ENCODE peak calls at places on chromosomes 2 and 18, in eight cellular contexts. D, E, H, L, V, A, G and J are unnamed samples. For H3K36me3 and H3K4me1, the result is how much of the 10 kb centered on the place peaks cover.

GRCh38 chr2:147925886-147926285 is 81.1 kb downstream of the ACVR2A start:
- DNase-seq in V (no peak), A (no peak), L (no peak), E (no peak), D (peak), G (no peak), H (no peak), J (no peak)

GRCh38 chr2:7007846-7008741 is 90.9 kb downstream of the RNF144A start:
- DNase-seq in E (no peak), L (peak), H (peak), A (peak), D (peak), G (peak), V (peak), J (no peak)

GRCh38 chr2:9950521-9951271 is 797 bp upstream of the GRHL1 start:
- DNase-seq in E (peak), L (no peak), G (no peak), V (peak), H (peak), D (no peak), A (peak), J (no peak)

GRCh38 chr18:42274488-42275137 is 319.6 kb downstream of the PIK3C3 start:
- DNase-seq in V (no peak), L (no peak), D (peak), E (no peak), G (no peak), A (no peak), H (no peak), J (no peak)

GRCh38 chr2:45497355-45497754 is 113.7 kb downstream of the SRBD1 start:
- DNase-seq in E (no peak), A (no peak), V (no peak), D (no peak), G (no peak), L (no peak), H (no peak), J (no peak)

GRCh38 chr2:191927319-191927867 is 80.5 kb upstream of the CAVIN2 start:
- DNase-seq in L (no peak), G (no peak), A (peak), E (no peak), D (peak), V (peak), H (no peak), J (peak)

GRCh38 chr2:88038263-88039105 is 17.1 kb downstream of the KRCC1 start:
- DNase-seq in V (no peak), L (no peak), E (no peak), H (no peak), A (no peak), D (peak), G (no peak), J (no peak)

GRCh38 chr2:232547991-232548390 is 2.4 kb downstream of the TIGD1 start:
- DNase-seq in E (no peak), H (no peak), V (no peak), D (no peak), G (no peak), L (no peak), A (no peak), J (no peak)

GRCh38 chr2:17788773-17789172 is 27.5 kb upstream of the MSGN1 start:
- DNase-seq in D (no peak), E (no peak), H (no peak), A (no peak), L (no peak), V (no peak), G (no peak), J (no peak)

GRCh38 chr2:27308359-27308875 is at the start of gene UCN:
- DNase-seq in H (no peak), E (no peak), A (peak), G (no peak), V (no peak), L (no peak), D (peak), J (no peak)

GRCh38 chr2:98601532-98602132 is 6.7 kb downstream of the COA5 start:
- DNase-seq in E (peak), H (no peak), G (no peak), V (no peak), L (no peak), D (peak), A (no peak), J (no peak)

GRCh38 chr18:49238433-49239042 is 221.9 kb downstream of the DYM start:
- DNase-seq in E (no peak), A (no peak), V (no peak), H (no peak), L (no peak), D (peak), G (no peak), J (no peak)

GRCh38 chr18:48667276-48668254 is 128.7 kb downstream of the CTIF start:
- DNase-seq in G (no peak), V (no peak), H (no peak), A (peak), D (no peak), L (no peak), E (no peak), J (no peak)

GRCh38 chr2:1730047-1730937 is 14.0 kb downstream of the PXDN start:
- DNase-seq in V (peak), A (no peak), H (peak), L (no peak), G (no peak), E (no peak), D (peak), J (no peak)

GRCh38 chr2:46335966-46336436 is 38.8 kb downstream of the EPAS1 start:
- DNase-seq in H (peak), V (peak), A (no peak), E (no peak), L (no peak), D (no peak), G (no peak), J (no peak)

GRCh38 chr2:236619910-236620612 is 50.4 kb downstream of the ACKR3 start:
- DNase-seq in V (no peak), H (no peak), D (no peak), A (no peak), L (no peak), E (no peak), G (no peak), J (no peak)

GRCh38 chr2:83155826-83156225 is 1303.3 kb downstream of the SUCLG1 start:
- DNase-seq in E (no peak), A (no peak), V (no peak), L (no peak), D (no peak), H (no peak), G (no peak), J (no peak)

GRCh38 chr2:185854910-185855309 is 116.3 kb downstream of the FSIP2 start:
- DNase-seq in V (no peak), E (no peak), A (no peak), L (no peak), D (no peak), H (no peak), G (no peak), J (no peak)

GRCh38 chr18:54742654-54743053 is 85.6 kb upstream of the RAB27B start:
- DNase-seq in H (peak), V (peak), E (no peak), D (peak), G (peak), L (peak), A (peak), J (peak)

GRCh38 chr2:65214843-65215242 is 12.8 kb upstream of the ACTR2 start:
- DNase-seq in A (no peak), V (no peak), D (no peak), L (no peak), E (no peak), H (no peak), G (no peak), J (no peak)

GRCh38 chr18:66795011-66795410 is 191.1 kb upstream of the CDH19 start:
- DNase-seq in H (no peak), E (no peak), L (no peak), G (no peak), D (peak), V (no peak), A (no peak), J (no peak)

GRCh38 chr18:70421471-70421870 is 132.6 kb downstream of the SOCS6 start:
- DNase-seq in V (no peak), G (no peak), D (no peak), L (no peak), E (no peak), A (no peak), H (no peak), J (no peak)

GRCh38 chr2:94871226-94872087 is at the start of gene TEKT4:
- DNase-seq in H (no peak), V (no peak), D (no peak), L (no peak), A (no peak), G (no peak), E (no peak), J (no peak)

GRCh38 chr2:219733106-219733505 is 105.7 kb downstream of the SLC4A3 start:
- DNase-seq in A (no peak), H (no peak), E (no peak), D (no peak), G (no peak), L (no peak), V (no peak), J (no peak)

GRCh38 chr2:137969876-137970275 is 5.6 kb downstream of the HNMT start:
- DNase-seq in A (no peak), E (no peak), H (no peak), G (no peak), D (no peak), V (no peak), L (no peak), J (no peak)

GRCh38 chr2:137967042-137967441 is 2.8 kb downstream of the HNMT start:
- DNase-seq in G (no peak), D (no peak), E (no peak), H (no peak), L (no peak), V (no peak), A (no peak), J (no peak)

GRCh38 chr2:137968477-137969417 is 4.5 kb downstream of the HNMT start:
- DNase-seq in V (no peak), L (no peak), E (no peak), G (no peak), H (no peak), A (no peak), D (no peak), J (no peak)

GRCh38 chr2:137966043-137966442 is 1.8 kb downstream of the HNMT start:
- DNase-seq in D (no peak), L (no peak), V (no peak), G (no peak), A (no peak), H (no peak), E (no peak), J (no peak)

GRCh38 chr2:137969418-137969765 is 5.1 kb downstream of the HNMT start:
- DNase-seq in D (peak), E (no peak), L (no peak), G (no peak), V (peak), H (no peak), A (no peak), J (peak)
- H3K4me3 ChIP-seq in D (no peak), E (no peak), L (no peak), G (no peak), V (no peak), H (no peak), A (no peak), J (peak)

DNA sequence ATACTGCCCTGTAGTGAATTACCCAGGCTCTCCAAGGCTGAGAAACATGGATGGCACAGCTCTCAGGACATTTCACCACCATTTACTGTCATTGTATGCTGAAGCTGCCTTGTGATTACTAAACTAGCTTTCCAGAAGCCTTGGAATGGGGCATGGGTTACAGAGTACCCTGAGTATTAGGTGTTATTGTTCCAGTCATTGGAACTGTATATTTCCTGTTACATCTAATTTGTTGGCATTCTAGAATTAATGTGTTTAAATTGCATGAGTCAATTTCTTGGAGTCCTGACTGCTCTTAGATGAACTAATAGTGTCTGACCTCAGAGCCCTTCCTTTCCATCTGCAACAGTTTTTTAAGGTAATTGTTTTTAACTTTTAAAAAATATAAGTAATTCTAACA is 9.0 kb downstream of the DGUOK start:
- DNase-seq in A (no peak), H (no peak), G (no peak), E (no peak), L (no peak), D (no peak), V (no peak), J (no peak)
- H3K36me3 ChIP-seq in A (under half), H (under half), G (under half), E (under half), L (under half), D (under half), V (under half), J (under half)

GRCh38 chr18:58694720-58695468 is 23.6 kb downstream of the MALT1 start:
- DNase-seq in D (no peak), E (no peak), H (no peak), G (no peak), L (no peak), V (no peak), A (no peak), J (no peak)
- H3K4me1 ChIP-seq in D (under half), E (under half), H (under half), G (under half), L (under half), V (under half), A (under half), J (under half)

GRCh38 chr18:7898181-7898580 is 331.1 kb downstream of the PTPRM start:
- DNase-seq in D (no peak), L (no peak), A (no peak), V (no peak), H (no peak), E (no peak), G (no peak), J (no peak)

GRCh38 chr18:7894592-7894991 is 327.5 kb downstream of the PTPRM start:
- DNase-seq in G (no peak), D (no peak), A (no peak), H (no peak), L (no peak), V (no peak), E (no peak), J (no peak)

GRCh38 chr18:7895346-7895745 is 328.2 kb downstream of the PTPRM start:
- DNase-seq in L (no peak), D (no peak), V (no peak), H (no peak), E (no peak), G (no peak), A (no peak), J (no peak)

GRCh38 chr18:7897119-7897518 is 330.0 kb downstream of the PTPRM start:
- DNase-seq in A (no peak), L (no peak), H (no peak), D (no peak), E (no peak), G (no peak), V (no peak), J (no peak)

GRCh38 chr18:7896164-7896563 is 329.0 kb downstream of the PTPRM start:
- DNase-seq in D (no peak), H (no peak), V (no peak), L (no peak), G (no peak), A (no peak), E (no peak), J (no peak)
- H3K4me3 ChIP-seq in D (no peak), H (no peak), V (no peak), L (no peak), G (no peak), A (no peak), E (no peak), J (no peak)

DNA sequence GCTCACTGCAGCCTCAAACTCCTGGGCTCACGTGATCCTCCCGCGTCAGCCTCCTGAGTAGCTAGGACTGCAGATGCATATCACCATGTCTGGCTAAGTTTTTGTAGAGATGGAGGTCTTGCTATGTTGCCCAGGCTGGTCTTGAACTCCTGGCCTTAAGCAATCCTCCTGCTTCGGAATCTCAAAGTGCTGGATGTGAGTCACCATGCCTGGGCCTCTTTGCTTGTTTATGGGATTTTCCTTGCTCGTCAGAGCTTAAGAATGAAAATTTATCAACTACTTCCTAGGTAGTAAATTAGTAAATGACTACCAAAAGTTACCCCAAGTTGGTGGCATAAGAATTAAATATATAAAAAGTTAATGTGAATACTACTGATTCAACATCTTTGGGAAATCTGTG is 51.0 kb downstream of the ACTR3 start:
- DNase-seq in H (no peak), D (peak), E (no peak), V (no peak), L (no peak), A (no peak), G (no peak), J (no peak)
- H3K36me3 ChIP-seq in H (under half), D (under half), E (under half), V (half or more), L (half or more), A (under half), G (under half), J (under half)

DNA sequence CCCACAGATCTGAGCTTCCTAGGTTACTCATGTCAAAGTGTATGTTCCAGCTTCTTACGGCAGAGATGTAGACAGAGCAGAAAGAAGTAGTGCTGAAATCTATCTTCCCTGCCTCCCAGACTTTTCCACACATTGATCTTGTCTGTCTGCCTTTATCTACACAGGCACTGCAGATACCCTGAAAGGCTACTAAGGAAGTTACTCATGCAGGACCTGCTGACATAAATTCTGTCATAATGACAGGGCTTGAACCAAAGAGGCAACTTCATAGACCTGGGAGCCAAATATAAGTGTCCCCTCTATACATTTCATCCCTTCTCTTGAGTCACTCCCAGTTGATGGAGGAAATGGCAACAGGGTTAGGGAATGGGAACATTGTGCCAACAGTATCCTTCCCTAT is 157.5 kb downstream of the TNS1 start:
- DNase-seq in A (no peak), D (no peak), V (no peak), L (no peak), E (no peak), G (no peak), H (no peak), J (no peak)
- H3K4me1 ChIP-seq in A (under half), D (under half), V (under half), L (half or more), E (half or more), G (under half), H (under half), J (half or more)

GRCh38 chr2:218425531-218425930 is 6.6 kb downstream of the VIL1 start:
- DNase-seq in A (no peak), G (no peak), V (no peak), E (no peak), D (no peak), H (no peak), L (no peak), J (no peak)

GRCh38 chr2:218421027-218421426 is 2.1 kb downstream of the VIL1 start:
- DNase-seq in G (no peak), L (no peak), H (no peak), A (no peak), D (no peak), E (no peak), V (no peak), J (no peak)

GRCh38 chr2:218419630-218420216 is 800 bp downstream of the VIL1 start:
- DNase-seq in L (no peak), D (no peak), V (no peak), G (no peak), H (no peak), E (no peak), A (no peak), J (no peak)

GRCh38 chr2:218422403-218423086 is 3.6 kb downstream of the VIL1 start:
- DNase-seq in L (no peak), V (no peak), A (no peak), D (no peak), G (no peak), E (no peak), H (no peak), J (no peak)

GRCh38 chr2:218423584-218423983 is 4.7 kb downstream of the VIL1 start:
- DNase-seq in H (no peak), A (no peak), L (no peak), E (no peak), G (no peak), D (no peak), V (no peak), J (no peak)
- H3K4me3 ChIP-seq in H (no peak), A (no peak), L (no peak), E (no peak), G (no peak), D (no peak), V (no peak), J (no peak)